ENCODE peak calls at places on chromosomes 2 and 18, in four cellular contexts. M, Q, S and X are unnamed samples.
A peak's percentile ranks its signal among the peaks of the same experiment; 100 is the strongest.

GRCh38 chr18:12995952-12996477 is 4.9 kb downstream of the CEP192 start:
- DNase-seq in M (no peak), Q (no peak), S (no peak), X (no peak)

GRCh38 chr2:25215948-25216679 is 47.7 kb upstream of the POMC start:
- DNase-seq in M (no peak), Q (no peak), S (peak; percentile 85), X (no peak)

GRCh38 chr2:181411105-181411849 is 45.9 kb upstream of the ITGA4 start:
- DNase-seq in M (no peak), Q (no peak), S (no peak), X (no peak)

GRCh38 chr2:65232636-65233035 is 5.0 kb downstream of the ACTR2 start:
- DNase-seq in M (no peak), Q (peak; percentile 42), S (no peak), X (no peak)

GRCh38 chr2:239328306-239329191 is 72.3 kb downstream of the HDAC4 start:
- DNase-seq in M (no peak), Q (no peak), S (peak; percentile 97), X (no peak)

GRCh38 chr2:86297382-86298147 is 39.9 kb downstream of the REEP1 start:
- DNase-seq in M (no peak), Q (no peak), S (peak; percentile 77), X (no peak)

GRCh38 chr2:24766609-24767008 is 26.6 kb downstream of the PTRHD1 start:
- DNase-seq in M (no peak), Q (no peak), S (no peak), X (no peak)

GRCh38 chr2:2464095-2464494 is 133.0 kb upstream of the MYT1L start:
- DNase-seq in M (no peak), Q (no peak), S (peak; percentile 71), X (no peak)

GRCh38 chr2:11697103-11697871 is 27.3 kb upstream of the NTSR2 start:
- DNase-seq in M (peak; percentile 93), Q (peak; percentile 70), S (peak; percentile 84), X (no peak)

GRCh38 chr2:213932-214693 is 49.7 kb downstream of the SH3YL1 start:
- DNase-seq in M (no peak), Q (no peak), S (no peak), X (no peak)

GRCh38 chr2:37782721-37783438 is 111.4 kb upstream of the CDC42EP3 start:
- DNase-seq in M (no peak), Q (no peak), S (peak; percentile 85), X (no peak)

GRCh38 chr2:14535156-14535555 is 97.4 kb upstream of the LRATD1 start:
- DNase-seq in M (peak; percentile 72), Q (no peak), S (no peak), X (no peak)

GRCh38 chr2:31384771-31385276 is 29.7 kb downstream of the XDH start:
- DNase-seq in M (peak; percentile 68), Q (peak; percentile 96), S (no peak), X (no peak)

GRCh38 chr2:5932556-5933469 is 240.6 kb downstream of the SOX11 start:
- DNase-seq in M (no peak), Q (no peak), S (no peak), X (no peak)

GRCh38 chr2:147843421-147843863 is 1.4 kb upstream of the ACVR2A start:
- DNase-seq in M (no peak), Q (no peak), S (no peak), X (no peak)

GRCh38 chr18:8140841-8141501 is 468.3 kb upstream of the RAB12 start:
- DNase-seq in M (no peak), Q (no peak), S (peak; percentile 77), X (no peak)

GRCh38 chr2:10007921-10008808 is 35.2 kb upstream of the KLF11 start:
- DNase-seq in M (no peak), Q (no peak), S (peak; percentile 66), X (peak; percentile 58)

GRCh38 chr2:239370403-239370802 is 30.4 kb downstream of the HDAC4 start:
- DNase-seq in M (no peak), Q (no peak), S (peak; percentile 68), X (peak; percentile 77)

GRCh38 chr18:41096504-41096903 is 858.5 kb upstream of the PIK3C3 start:
- DNase-seq in M (no peak), Q (no peak), S (no peak), X (no peak)

GRCh38 chr2:189466656-189467055 is 25.4 kb downstream of the WDR75 start:
- DNase-seq in M (no peak), Q (no peak), S (no peak), X (no peak)

GRCh38 chr2:209331291-209331844 is 92.5 kb upstream of the MAP2 start:
- DNase-seq in M (no peak), Q (no peak), S (no peak), X (no peak)

DNA sequence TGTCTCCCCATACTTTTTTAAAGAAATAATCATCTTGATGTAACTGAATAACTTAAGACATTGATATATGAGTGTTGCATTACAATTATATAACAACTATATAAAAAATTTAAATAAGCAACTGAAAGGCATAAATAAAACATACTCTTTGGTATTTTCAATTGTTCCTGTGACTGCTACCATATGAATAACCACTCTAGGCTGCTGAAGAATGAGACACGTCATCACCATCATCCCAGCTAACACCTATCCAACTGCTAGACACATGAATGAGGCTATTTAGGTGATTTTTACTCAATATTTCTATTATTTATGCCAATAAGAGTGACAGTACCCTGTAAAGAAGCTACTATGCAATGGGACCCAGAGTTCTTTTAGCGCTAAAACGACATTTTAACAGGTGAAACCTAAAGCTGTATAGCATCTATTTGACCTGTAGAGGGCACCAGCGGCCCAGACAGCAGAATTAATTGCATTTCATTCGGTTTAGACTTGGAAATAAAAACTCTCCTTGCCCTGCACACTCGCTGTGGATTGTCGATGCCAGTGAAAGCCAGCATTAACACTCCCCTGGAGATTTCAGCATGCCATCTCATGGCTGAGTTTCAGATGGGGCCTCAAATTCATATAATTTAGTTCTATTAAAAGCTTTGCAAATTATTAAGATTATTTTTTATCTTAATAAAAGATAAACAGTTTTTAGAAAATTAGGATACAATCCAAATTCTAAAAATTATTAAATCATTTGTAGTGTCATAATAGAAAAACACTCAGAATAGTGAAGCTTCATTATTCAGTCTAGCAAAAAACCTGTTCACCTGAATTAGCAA is 89.4 kb upstream of the MAP2 start:
- DNase-seq in M (peak; percentile 44), Q (no peak), S (no peak), X (no peak)
- TF ChIP-seq CTCF in M (peak; percentile 84), Q (peak; percentile 84), S (peak; percentile 55), X (peak; percentile 99)

GRCh38 chr2:101383016-101383541 is 4.2 kb downstream of the CREG2 start:
- DNase-seq in M (no peak), Q (no peak), S (no peak), X (no peak)

GRCh38 chr2:101382406-101382805 is 4.9 kb downstream of the CREG2 start:
- DNase-seq in M (no peak), Q (no peak), S (no peak), X (no peak)

GRCh38 chr2:101388232-101388631 is 929 bp upstream of the CREG2 start:
- DNase-seq in M (peak; percentile 34), Q (peak; percentile 57), S (no peak), X (no peak)

GRCh38 chr2:101386599-101387150 is 628 bp downstream of the CREG2 start:
- DNase-seq in M (peak; percentile 38), Q (no peak), S (no peak), X (no peak)

GRCh38 chr2:101387151-101387807 is at the start of gene CREG2:
- DNase-seq in M (peak; percentile 75), Q (no peak), S (peak; percentile 74), X (no peak)
- TF ChIP-seq CTCF in M (peak; percentile 69), Q (peak; percentile 39), S (no peak), X (peak; percentile 80)

GRCh38 chr2:113964436-113964835 is 74.5 kb downstream of the ACTR3 start:
- DNase-seq in M (no peak), Q (no peak), S (no peak), X (no peak)

GRCh38 chr2:113966832-113967231 is 76.9 kb downstream of the ACTR3 start:
- DNase-seq in M (no peak), Q (no peak), S (no peak), X (no peak)

GRCh38 chr2:113965228-113965627 is 75.3 kb downstream of the ACTR3 start:
- DNase-seq in M (no peak), Q (no peak), S (no peak), X (no peak)

GRCh38 chr2:113966171-113966570 is 76.3 kb downstream of the ACTR3 start:
- DNase-seq in M (no peak), Q (no peak), S (no peak), X (no peak)

DNA sequence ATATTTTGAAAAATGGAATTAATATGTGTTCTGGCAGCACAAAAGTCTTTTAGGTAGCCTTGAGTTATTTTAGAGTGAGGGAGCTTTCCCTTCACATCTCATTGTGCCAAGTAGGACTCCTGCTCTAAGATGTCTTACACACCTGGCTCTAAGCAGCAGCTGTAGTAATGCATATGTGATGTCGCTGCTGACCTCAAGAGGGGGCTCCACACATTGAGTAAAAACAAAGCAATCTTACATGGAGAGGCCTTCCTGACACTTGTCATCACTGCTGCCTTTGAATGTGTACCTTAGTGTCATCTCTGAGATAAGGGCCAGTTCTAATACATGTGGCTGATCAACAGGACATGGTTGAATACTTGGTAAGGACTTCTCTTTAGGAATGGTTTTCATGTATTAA is 75.8 kb downstream of the ACTR3 start:
- DNase-seq in M (no peak), Q (no peak), S (no peak), X (no peak)
- TF ChIP-seq CTCF in M (peak; percentile 55), Q (peak; percentile 60), S (no peak), X (peak; percentile 65)

DNA sequence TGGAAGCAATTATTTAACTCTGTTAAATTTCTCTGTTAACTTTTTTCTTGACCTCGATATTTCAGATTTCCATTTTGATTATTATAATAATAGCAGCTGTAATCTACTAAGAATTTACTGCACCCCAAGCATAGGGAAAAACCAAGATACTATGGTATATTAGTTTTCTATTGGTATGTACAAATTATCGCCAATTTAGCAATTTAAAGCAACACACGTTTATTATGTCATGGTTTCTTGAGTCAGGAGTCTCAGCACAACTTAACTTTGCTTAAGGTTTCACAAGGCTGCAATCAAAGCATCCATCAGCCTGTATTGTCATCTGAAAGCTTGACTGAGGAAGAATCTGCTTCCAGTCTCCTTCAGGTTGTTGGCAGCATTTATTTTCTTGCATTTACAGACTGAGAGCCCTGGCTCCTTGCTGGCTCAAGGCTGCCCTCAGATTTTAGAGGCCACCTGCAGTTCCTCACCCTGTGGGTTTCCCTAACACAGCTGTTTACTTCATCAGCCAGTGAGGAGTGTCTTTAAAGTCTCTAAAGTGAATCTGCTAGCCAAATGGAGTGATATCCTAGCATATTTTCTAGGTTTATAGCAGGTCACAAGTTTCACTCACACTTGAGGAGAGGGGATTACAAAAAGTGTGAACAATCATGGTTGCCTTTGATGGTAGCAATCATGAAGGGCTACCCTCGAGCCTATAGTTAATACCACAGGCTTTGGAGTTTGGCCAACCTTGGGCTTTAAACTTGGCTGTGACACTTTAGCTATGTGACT is 4.4 kb upstream of the VPS54 start:
- DNase-seq in M (no peak), Q (no peak), S (no peak), X (no peak)
- TF ChIP-seq CTCF in M (no peak), Q (no peak), S (no peak), X (no peak)

GRCh38 chr2:216339456-216340279 is 32.6 kb downstream of the MARCHF4 start:
- DNase-seq in M (no peak), Q (no peak), S (no peak), X (no peak)
- TF ChIP-seq CTCF in M (no peak), Q (no peak), S (no peak), X (peak; percentile 58)

GRCh38 chr18:75130591-75131274 is 78.2 kb downstream of the PTGR3 start:
- DNase-seq in M (no peak), Q (no peak), S (no peak), X (no peak)
- TF ChIP-seq CTCF in M (no peak), Q (no peak), S (no peak), X (peak; percentile 74)